ENCODE peak calls at places on chromosome 17, in six cellular contexts. One of them, this sample, is unnamed.

GRCh38 chr17:62852195-62852594 is 44.1 kb upstream of the MARCHF10 start:
- DNase-seq in stimulated activated effector memory CD8-positive, alpha-beta T cell treated with anti-CD3 and anti-CD28 coated beads, Interleukin-12 subunit alpha, Interleukin-12 subunit beta, amount 100 ng/mL, for 72 hours: no peak
- DNase-seq in hepatocyte: no peak
- DNase-seq in EL: no peak
- DNase-seq in prostate gland: no peak
- DNase-seq in COR-L47: no peak
- DNase-seq in this sample: no peak

GRCh38 chr17:48561894-48562810 is 16.0 kb downstream of the HOXB4 start:
- DNase-seq in stimulated activated effector memory CD8-positive, alpha-beta T cell treated with anti-CD3 and anti-CD28 coated beads, Interleukin-12 subunit alpha, Interleukin-12 subunit beta, amount 100 ng/mL, for 72 hours: no peak
- DNase-seq in hepatocyte: no peak
- DNase-seq in EL: no peak
- DNase-seq in prostate gland: no peak
- DNase-seq in COR-L47: no peak
- DNase-seq in this sample: no peak

GRCh38 chr17:38338535-38338934 is 5.2 kb downstream of the GPR179 start:
- DNase-seq in stimulated activated effector memory CD8-positive, alpha-beta T cell treated with anti-CD3 and anti-CD28 coated beads, Interleukin-12 subunit alpha, Interleukin-12 subunit beta, amount 100 ng/mL, for 72 hours: no peak
- DNase-seq in hepatocyte: no peak
- DNase-seq in EL: no peak
- DNase-seq in prostate gland: no peak
- DNase-seq in COR-L47: no peak
- DNase-seq in this sample: no peak

GRCh38 chr17:60720763-60721531 is 43.3 kb downstream of the BCAS3 start:
- DNase-seq in stimulated activated effector memory CD8-positive, alpha-beta T cell treated with anti-CD3 and anti-CD28 coated beads, Interleukin-12 subunit alpha, Interleukin-12 subunit beta, amount 100 ng/mL, for 72 hours: peak
- DNase-seq in hepatocyte: peak
- DNase-seq in EL: peak
- DNase-seq in prostate gland: peak
- DNase-seq in COR-L47: no peak
- DNase-seq in this sample: peak

GRCh38 chr17:59746849-59747445 is 39.5 kb downstream of the VMP1 start:
- DNase-seq in stimulated activated effector memory CD8-positive, alpha-beta T cell treated with anti-CD3 and anti-CD28 coated beads, Interleukin-12 subunit alpha, Interleukin-12 subunit beta, amount 100 ng/mL, for 72 hours: no peak
- DNase-seq in hepatocyte: peak
- DNase-seq in EL: peak
- DNase-seq in prostate gland: no peak
- DNase-seq in COR-L47: no peak
- DNase-seq in this sample: peak

GRCh38 chr17:79888811-79889634 is 49.8 kb upstream of the CBX4 start:
- DNase-seq in stimulated activated effector memory CD8-positive, alpha-beta T cell treated with anti-CD3 and anti-CD28 coated beads, Interleukin-12 subunit alpha, Interleukin-12 subunit beta, amount 100 ng/mL, for 72 hours: no peak
- DNase-seq in hepatocyte: peak
- DNase-seq in EL: no peak
- DNase-seq in prostate gland: no peak
- DNase-seq in COR-L47: no peak
- DNase-seq in this sample: no peak

GRCh38 chr17:56659622-56660021 is 66.1 kb downstream of the NOG start:
- DNase-seq in stimulated activated effector memory CD8-positive, alpha-beta T cell treated with anti-CD3 and anti-CD28 coated beads, Interleukin-12 subunit alpha, Interleukin-12 subunit beta, amount 100 ng/mL, for 72 hours: no peak
- DNase-seq in hepatocyte: no peak
- DNase-seq in EL: no peak
- DNase-seq in prostate gland: no peak
- DNase-seq in COR-L47: no peak
- DNase-seq in this sample: no peak

GRCh38 chr17:3627768-3628167 is 8.3 kb downstream of the SHPK start:
- DNase-seq in stimulated activated effector memory CD8-positive, alpha-beta T cell treated with anti-CD3 and anti-CD28 coated beads, Interleukin-12 subunit alpha, Interleukin-12 subunit beta, amount 100 ng/mL, for 72 hours: no peak
- DNase-seq in hepatocyte: no peak
- DNase-seq in EL: no peak
- DNase-seq in prostate gland: no peak
- DNase-seq in COR-L47: no peak
- DNase-seq in this sample: no peak

GRCh38 chr17:66040402-66040801 is 151.5 kb downstream of the CEP112 start:
- DNase-seq in stimulated activated effector memory CD8-positive, alpha-beta T cell treated with anti-CD3 and anti-CD28 coated beads, Interleukin-12 subunit alpha, Interleukin-12 subunit beta, amount 100 ng/mL, for 72 hours: no peak
- DNase-seq in hepatocyte: no peak
- DNase-seq in EL: no peak
- DNase-seq in prostate gland: no peak
- DNase-seq in COR-L47: no peak
- DNase-seq in this sample: no peak

GRCh38 chr17:62444063-62444462 is 20.4 kb downstream of the METTL2A start:
- DNase-seq in stimulated activated effector memory CD8-positive, alpha-beta T cell treated with anti-CD3 and anti-CD28 coated beads, Interleukin-12 subunit alpha, Interleukin-12 subunit beta, amount 100 ng/mL, for 72 hours: no peak
- DNase-seq in hepatocyte: no peak
- DNase-seq in EL: no peak
- DNase-seq in prostate gland: no peak
- DNase-seq in COR-L47: no peak
- DNase-seq in this sample: no peak

GRCh38 chr17:17077861-17078732 is 35.8 kb downstream of the MPRIP start:
- DNase-seq in stimulated activated effector memory CD8-positive, alpha-beta T cell treated with anti-CD3 and anti-CD28 coated beads, Interleukin-12 subunit alpha, Interleukin-12 subunit beta, amount 100 ng/mL, for 72 hours: no peak
- DNase-seq in hepatocyte: peak
- DNase-seq in EL: no peak
- DNase-seq in prostate gland: no peak
- DNase-seq in COR-L47: no peak
- DNase-seq in this sample: no peak

This sample was measured in endothelial cell of umbilical vein.